ENCODE peak calls at places on chromosomes 7 and 10, in seven cellular contexts. R, X, S, C, I, D and E are unnamed samples.

GRCh38 chr7:13071999-13072398 is 384.6 kb downstream of the ARL4A start:
- DNase-seq in R (no peak), S (peak), I (no peak), C (no peak), X (no peak), D (no peak), E (no peak)

GRCh38 chr10:124450010-124450782 is at the start of gene NKX1-2:
- DNase-seq in R (peak), D (peak), I (no peak), X (no peak), C (no peak), S (no peak), E (no peak)

GRCh38 chr10:77290528-77291155 is 347.0 kb downstream of the KCNMA1 start:
- DNase-seq in I (no peak), S (peak), C (no peak), R (no peak), D (no peak), X (no peak), E (no peak)

GRCh38 chr7:137609500-137609899 is 237.3 kb downstream of the DGKI start:
- DNase-seq in X (no peak), I (no peak), S (peak), R (no peak), D (no peak), C (no peak), E (no peak)

GRCh38 chr10:114499630-114500190 is 95.4 kb upstream of the AFAP1L2 start:
- DNase-seq in I (no peak), R (no peak), S (no peak), D (no peak), C (peak), X (peak), E (peak)

GRCh38 chr7:80134536-80135305 is at the start of gene GNAI1:
- DNase-seq in X (peak), C (peak), R (peak), S (peak), I (no peak), D (peak), E (no peak)

GRCh38 chr10:44756235-44756634 is 154.9 kb upstream of the TMEM72 start:
- DNase-seq in D (no peak), C (no peak), S (no peak), X (no peak), R (no peak), I (no peak), E (no peak)

GRCh38 chr7:22184549-22185199 is 172.3 kb downstream of the RAPGEF5 start:
- DNase-seq in C (no peak), S (no peak), R (peak), X (no peak), I (no peak), D (no peak), E (no peak)

GRCh38 chr7:44100458-44101303 is 3.5 kb upstream of the AEBP1 start:
- DNase-seq in R (no peak), S (peak), D (no peak), I (no peak), X (peak), C (no peak), E (no peak)

GRCh38 chr10:128265596-128265995 is 139.4 kb upstream of the MKI67 start:
- DNase-seq in D (no peak), R (no peak), X (no peak), I (no peak), C (no peak), S (no peak), E (no peak)

GRCh38 chr7:133203490-133203889 is 49.4 kb upstream of the EXOC4 start:
- DNase-seq in S (no peak), I (no peak), D (no peak), X (no peak), R (no peak), C (no peak), E (no peak)

GRCh38 chr7:82317257-82317721 is 126.3 kb downstream of the CACNA2D1 start:
- DNase-seq in C (no peak), R (no peak), I (no peak), X (no peak), D (no peak), S (no peak), E (no peak)

GRCh38 chr7:137978464-137979237 is 23.2 kb downstream of the CREB3L2 start:
- DNase-seq in I (no peak), S (peak), D (no peak), C (peak), X (peak), R (no peak), E (no peak)

GRCh38 chr10:89001024-89001423 is 10.4 kb downstream of the FAS start:
- DNase-seq in C (no peak), D (no peak), X (no peak), I (no peak), S (no peak), R (no peak), E (no peak)

GRCh38 chr7:7761340-7761973 is 43.0 kb upstream of the RPA3 start:
- DNase-seq in I (no peak), C (no peak), S (no peak), D (no peak), X (no peak), R (no peak), E (no peak)

GRCh38 chr10:88897019-88897853 is 17.2 kb downstream of the STAMBPL1 start:
- DNase-seq in D (no peak), R (no peak), C (no peak), S (no peak), X (peak), I (no peak), E (no peak)

GRCh38 chr7:112238330-112238729 is 31.8 kb downstream of the ZNF277 start:
- DNase-seq in C (no peak), R (no peak), X (no peak), D (no peak), I (no peak), S (no peak), E (no peak)

GRCh38 chr7:30321089-30321991 is 36.9 kb downstream of the ZNRF2 start:
- DNase-seq in D (no peak), S (no peak), R (peak), I (no peak), X (no peak), C (no peak), E (no peak)

GRCh38 chr7:95723583-95724180 is 48.7 kb upstream of the DYNC1I1 start:
- DNase-seq in R (peak), C (no peak), I (no peak), X (no peak), S (peak), D (peak), E (no peak)

GRCh38 chr7:132242192-132242812 is 334.0 kb downstream of the PLXNA4 start:
- DNase-seq in R (no peak), I (no peak), X (no peak), S (no peak), D (no peak), C (no peak), E (no peak)

GRCh38 chr10:104337527-104337984 is 709 bp downstream of the ITPRIP start:
- DNase-seq in I (no peak), X (peak), D (peak), C (no peak), R (no peak), S (no peak), E (peak)

GRCh38 chr7:127536426-127537152 is 48.8 kb downstream of the GCC1 start:
- DNase-seq in S (no peak), D (no peak), C (no peak), I (no peak), X (no peak), R (peak), E (no peak)

GRCh38 chr10:9342865-9343450 is 1288.5 kb downstream of the GATA3 start:
- DNase-seq in S (no peak), I (no peak), R (no peak), X (no peak), D (no peak), C (no peak), E (no peak)
- TF ChIP-seq CTCF in S (peak), I (no peak), R (peak), X (peak), D (peak), C (no peak), E (peak)

GRCh38 chr10:133157662-133158436 is 2.2 kb upstream of the KNDC1 start:
- DNase-seq in C (no peak), R (peak), S (no peak), I (no peak), X (no peak), D (no peak), E (peak)

GRCh38 chr10:133156674-133157579 is 3.1 kb upstream of the KNDC1 start:
- DNase-seq in S (no peak), X (no peak), I (no peak), C (no peak), R (peak), D (no peak), E (peak)

GRCh38 chr10:133159611-133159949 is 439 bp upstream of the KNDC1 start:
- DNase-seq in C (no peak), I (no peak), D (no peak), X (no peak), S (no peak), R (peak), E (peak)

GRCh38 chr10:133158756-133159610 is 1.0 kb upstream of the KNDC1 start:
- DNase-seq in X (no peak), S (no peak), I (peak), C (no peak), D (no peak), R (peak), E (peak)

DNA sequence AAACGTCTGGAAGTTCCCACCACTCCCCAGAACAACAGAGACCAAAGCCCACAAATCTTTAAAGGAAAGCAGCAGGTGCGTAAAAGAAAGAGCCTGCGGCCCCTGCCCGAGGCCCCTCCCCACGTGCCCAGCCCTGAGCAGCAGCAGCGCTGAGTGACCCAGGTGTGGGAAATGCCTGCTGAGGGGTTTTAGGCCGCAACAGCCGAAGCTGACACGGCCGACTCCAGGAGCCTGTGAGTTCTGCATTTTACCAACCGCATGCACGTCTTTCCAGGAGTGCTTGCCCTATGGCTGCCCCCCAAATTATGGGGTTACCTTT is 1.6 kb upstream of the KNDC1 start:
- DNase-seq in X (no peak), R (no peak), I (no peak), C (no peak), D (no peak), S (no peak), E (no peak)
- TF ChIP-seq CTCF in X (no peak), R (no peak), I (no peak), C (no peak), D (no peak), S (no peak), E (no peak)

GRCh38 chr10:10110817-10111490 is 906.7 kb upstream of the CELF2 start:
- DNase-seq in I (no peak), C (no peak), S (no peak), R (no peak), X (no peak), D (no peak), E (no peak)
- TF ChIP-seq CTCF in I (no peak), C (no peak), S (no peak), R (no peak), X (no peak), D (no peak), E (no peak)

DNA sequence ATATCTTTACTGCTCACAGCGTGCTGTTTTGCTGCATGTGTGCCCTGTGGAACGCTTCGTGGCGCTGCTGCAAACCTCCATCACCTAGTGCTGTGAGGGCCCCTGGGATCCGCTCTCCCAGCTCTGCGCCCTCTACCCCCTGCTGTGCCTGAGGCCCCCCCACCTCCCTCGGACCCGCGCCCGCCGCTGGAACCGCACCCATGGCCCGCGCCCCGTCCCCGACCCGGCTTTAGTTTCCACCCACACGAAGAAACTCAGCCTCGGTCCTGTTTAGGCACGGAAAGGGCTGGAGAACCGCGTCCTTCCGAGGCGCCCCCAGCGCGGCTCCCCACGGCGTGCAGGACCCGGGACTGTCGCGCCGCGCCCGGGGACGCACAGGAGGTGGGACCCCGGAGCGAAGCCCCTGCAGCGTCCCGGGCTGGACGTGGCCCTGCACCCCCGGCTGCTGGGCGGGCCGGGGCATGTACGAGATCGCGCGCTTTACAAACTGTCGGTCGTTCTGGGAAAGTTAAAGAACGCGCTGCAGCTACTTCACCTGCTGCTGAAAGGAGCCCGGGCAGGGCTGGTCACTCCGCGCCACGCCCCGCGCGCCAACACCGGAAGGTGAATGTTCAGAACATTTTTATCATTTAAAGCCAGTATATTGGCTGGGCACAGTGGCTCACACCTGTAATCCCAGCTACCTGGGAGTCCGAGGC is 54.3 kb downstream of the BMS1 start:
- DNase-seq in X (peak), S (peak), D (no peak), I (no peak), C (no peak), R (no peak), E (no peak)
- TF ChIP-seq CTCF in X (no peak), S (peak), D (no peak), I (no peak), C (no peak), R (no peak), E (no peak)

GRCh38 chr7:36096460-36097095 is 56.5 kb upstream of the EEPD1 start:
- DNase-seq in S (no peak), R (peak), X (no peak), I (no peak), C (no peak), D (no peak), E (no peak)
- TF ChIP-seq CTCF in S (no peak), R (peak), X (no peak), I (no peak), C (no peak), D (no peak), E (no peak)